ENCODE peak calls at places on chromosomes 1 and 21, in nine cellular contexts. H is left lung, G is ovary, W is vagina, F is lung, E is upper lobe of right lung, I is right atrium auricular region, Q is stomach, M is transverse colon. J is an unnamed sample. For H3K36me3, the result is how much of the 10 kb centered on the place peaks cover.

GRCh38 chr1:221902961-221903360 is 161.1 kb upstream of the DUSP10 start:
- DNase-seq in H (no peak), G (no peak), W (no peak), F (no peak), E (no peak), I (no peak), Q (no peak), M (no peak), J (no peak)

GRCh38 chr1:211811848-211812247 is 18.7 kb downstream of the LPGAT1 start:
- DNase-seq in H (no peak), G (no peak), W (no peak), F (no peak), E (no peak), I (no peak), Q (no peak), M (no peak), J (no peak)

GRCh38 chr1:42523171-42523570 is 60.1 kb downstream of the CCDC30 start:
- DNase-seq in H (no peak), G (no peak), W (no peak), F (no peak), E (no peak), I (no peak), Q (no peak), M (no peak), J (no peak)

GRCh38 chr1:154446292-154446691 is 41.1 kb downstream of the IL6R start:
- DNase-seq in H (no peak), G (peak), W (no peak), F (no peak), E (no peak), I (no peak), Q (no peak), M (no peak), J (no peak)

GRCh38 chr1:81430955-81431646 is 369.6 kb upstream of the ADGRL2 start:
- DNase-seq in H (no peak), G (no peak), W (no peak), F (no peak), E (no peak), I (no peak), Q (no peak), M (no peak), J (no peak)

GRCh38 chr21:17532292-17532691 is 19.4 kb downstream of the CXADR start:
- DNase-seq in H (no peak), G (no peak), W (no peak), F (no peak), E (no peak), I (no peak), Q (no peak), M (no peak), J (no peak)

GRCh38 chr1:210377934-210378333 is 49.2 kb downstream of the HHAT start:
- DNase-seq in H (no peak), G (no peak), W (no peak), F (no peak), E (no peak), I (no peak), Q (no peak), M (no peak), J (no peak)

GRCh38 chr21:41068411-41069304 is 99.3 kb upstream of the BACE2 start:
- DNase-seq in H (peak), G (peak), W (no peak), F (peak), E (peak), I (peak), Q (peak), M (peak), J (peak)

GRCh38 chr1:93715529-93716126 is 34.0 kb upstream of the BCAR3 start:
- DNase-seq in H (no peak), G (no peak), W (no peak), F (no peak), E (peak), I (no peak), Q (no peak), M (no peak), J (no peak)

GRCh38 chr1:161196521-161197451 is 2.1 kb downstream of the ADAMTS4 start:
- DNase-seq in H (no peak), G (peak), W (no peak), F (no peak), E (no peak), I (no peak), Q (no peak), M (no peak), J (no peak)

GRCh38 chr1:170461762-170462384 is 70.1 kb upstream of the GORAB start:
- DNase-seq in H (no peak), G (peak), W (no peak), F (no peak), E (no peak), I (no peak), Q (no peak), M (no peak), J (peak)

GRCh38 chr1:89525169-89525855 is 683 bp downstream of the LRRC8B start:
- DNase-seq in H (peak), G (peak), W (no peak), F (peak), E (peak), I (no peak), Q (no peak), M (no peak), J (no peak)

GRCh38 chr1:209389258-209389657 is 194.3 kb upstream of the CAMK1G start:
- DNase-seq in H (no peak), G (no peak), W (no peak), F (no peak), E (no peak), I (no peak), Q (no peak), M (no peak), J (peak)

GRCh38 chr1:82162526-82163420 is 362.0 kb downstream of the ADGRL2 start:
- DNase-seq in H (no peak), G (no peak), W (no peak), F (no peak), E (no peak), I (no peak), Q (no peak), M (no peak), J (peak)

GRCh38 chr21:29418813-29419212 is 120.1 kb downstream of the BACH1 start:
- DNase-seq in H (no peak), G (no peak), W (no peak), F (no peak), E (no peak), I (no peak), Q (no peak), M (no peak), J (no peak)

GRCh38 chr1:99674665-99675064 is 28.8 kb downstream of the PALMD start:
- DNase-seq in H (no peak), G (no peak), W (no peak), F (no peak), E (no peak), I (no peak), Q (no peak), M (no peak), J (peak)

GRCh38 chr1:68551459-68551858 is 54.6 kb upstream of the DEPDC1 start:
- DNase-seq in H (no peak), G (no peak), W (no peak), F (no peak), E (no peak), I (no peak), Q (no peak), M (no peak), J (peak)

GRCh38 chr1:245614986-245615385 is 460.2 kb downstream of the KIF26B start:
- DNase-seq in H (no peak), G (no peak), W (no peak), F (no peak), E (no peak), I (no peak), Q (no peak), M (no peak), J (no peak)

GRCh38 chr1:209783338-209783737 is 1.0 kb downstream of the C1orf74 start:
- DNase-seq in H (no peak), G (no peak), W (no peak), F (no peak), E (no peak), I (no peak), Q (no peak), M (no peak), J (peak)

GRCh38 chr1:228060458-228061190 is 21.9 kb upstream of the ARF1 start:
- DNase-seq in H (peak), G (no peak), W (no peak), F (no peak), E (peak), I (no peak), Q (peak), M (peak), J (no peak)

GRCh38 chr1:38020361-38020760 is 7.8 kb downstream of the UTP11 start:
- DNase-seq in H (no peak), G (no peak), W (no peak), F (no peak), E (no peak), I (no peak), Q (no peak), M (no peak), J (no peak)

GRCh38 chr1:16628361-16629111 is 15.2 kb upstream of the NBPF1 start:
- DNase-seq in H (peak), G (no peak), W (peak), F (no peak), E (peak), I (peak), Q (peak), M (peak), J (no peak)

GRCh38 chr1:97202981-97203380 is 481.4 kb downstream of the PTBP2 start:
- DNase-seq in H (no peak), G (no peak), W (no peak), F (no peak), E (no peak), I (no peak), Q (no peak), M (no peak), J (no peak)

GRCh38 chr21:37644666-37645065 is 271.6 kb downstream of the KCNJ6 start:
- DNase-seq in H (no peak), G (no peak), W (no peak), F (no peak), E (no peak), I (no peak), Q (no peak), M (no peak), J (no peak)

GRCh38 chr1:16026723-16027484 is 5.1 kb downstream of the CLCNKA start:
- DNase-seq in H (peak), G (peak), W (no peak), F (no peak), E (no peak), I (no peak), Q (peak), M (peak), J (no peak)

GRCh38 chr1:15038232-15039016 is 115.1 kb upstream of the TMEM51 start:
- DNase-seq in H (no peak), G (no peak), W (no peak), F (no peak), E (no peak), I (no peak), Q (no peak), M (no peak), J (peak)

GRCh38 chr1:59026472-59026948 is 242.7 kb upstream of the JUN start:
- DNase-seq in H (no peak), G (no peak), W (no peak), F (no peak), E (no peak), I (no peak), Q (no peak), M (no peak), J (peak)

GRCh38 chr1:219123041-219123440 is 50.6 kb upstream of the LYPLAL1 start:
- DNase-seq in H (no peak), G (peak), W (no peak), F (no peak), E (no peak), I (no peak), Q (no peak), M (no peak), J (no peak)

GRCh38 chr1:2538376-2538775 is 8.3 kb upstream of the HES5 start:
- DNase-seq in H (no peak), G (no peak), W (no peak), F (no peak), E (no peak), I (no peak), Q (no peak), M (no peak), J (no peak)

GRCh38 chr1:2537785-2538115 is 7.7 kb upstream of the HES5 start:
- DNase-seq in H (no peak), G (no peak), W (no peak), F (no peak), E (no peak), I (no peak), Q (no peak), M (no peak), J (no peak)

GRCh38 chr1:2538872-2539271 is 8.8 kb upstream of the HES5 start:
- DNase-seq in H (no peak), G (no peak), W (no peak), F (no peak), E (no peak), I (no peak), Q (no peak), M (no peak), J (no peak)

GRCh38 chr1:2540816-2541492 is 10.9 kb upstream of the HES5 start:
- DNase-seq in H (no peak), G (no peak), W (no peak), F (no peak), E (no peak), I (no peak), Q (no peak), M (no peak), J (no peak)

DNA sequence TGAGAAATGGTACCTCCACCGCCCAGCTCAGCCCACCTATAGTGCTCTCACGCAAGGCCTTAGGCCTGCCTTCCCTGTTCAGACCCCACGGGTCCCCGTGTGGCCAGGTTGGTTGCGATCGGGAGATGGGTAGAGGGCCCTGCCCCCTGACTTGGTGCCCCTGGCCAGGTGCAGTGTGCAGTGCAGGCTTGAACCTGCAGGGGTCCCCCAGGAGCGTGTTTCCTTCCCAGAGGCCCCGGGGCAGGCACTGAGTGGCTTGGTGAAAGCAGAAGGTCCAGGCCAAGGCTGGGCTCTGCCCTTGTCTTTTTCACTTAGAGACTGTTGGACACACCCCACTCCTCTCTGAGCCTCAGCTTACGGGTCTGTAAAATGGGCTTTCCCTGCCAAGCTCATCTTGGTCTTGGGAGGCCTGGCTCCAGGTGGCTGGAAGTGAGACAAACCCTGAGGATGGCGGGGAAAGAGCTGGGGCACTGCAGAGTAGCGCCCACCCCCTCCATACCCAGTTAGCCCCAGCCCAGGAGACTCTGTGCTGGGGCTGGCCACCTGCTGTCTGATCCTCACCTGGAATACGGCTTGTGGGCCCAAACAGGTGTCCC is 9.3 kb upstream of the HES5 start:
- DNase-seq in H (no peak), G (no peak), W (no peak), F (no peak), E (no peak), I (no peak), Q (no peak), M (no peak), J (no peak)
- TF ChIP-seq CTCF in H (no peak), G (no peak), W (no peak), F (no peak), E (peak), I (no peak), Q (no peak), M (peak), J (peak)

GRCh38 chr1:25694167-25694566 is 77.6 kb downstream of the MAN1C1 start:
- DNase-seq in H (no peak), G (peak), W (peak), F (peak), E (no peak), I (no peak), Q (no peak), M (peak), J (no peak)
- H3K4me3 ChIP-seq in H (no peak), G (no peak), W (no peak), F (no peak), E (no peak), I (no peak), Q (no peak), M (no peak), J (no peak)

DNA sequence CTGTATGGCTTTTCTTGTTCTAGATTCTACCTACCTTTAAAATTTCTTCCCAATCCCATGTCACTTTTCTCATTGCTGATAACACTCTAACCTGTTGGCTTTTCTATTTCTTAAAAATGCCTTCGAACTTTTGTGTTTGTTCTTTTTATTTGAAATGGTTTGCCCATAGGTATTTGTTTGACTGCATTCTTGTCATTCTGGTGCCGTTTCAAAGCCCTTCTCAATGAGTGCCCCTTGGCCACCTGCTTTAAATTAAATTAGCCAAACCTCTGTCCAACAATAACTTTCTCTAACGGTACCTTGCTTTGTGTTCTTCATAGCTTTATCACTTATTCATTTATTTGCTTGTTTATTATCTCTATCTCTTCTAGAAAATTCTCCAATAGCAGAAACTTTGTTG is 38.9 kb downstream of the KCTD3 start:
- DNase-seq in H (no peak), G (no peak), W (no peak), F (no peak), E (no peak), I (no peak), Q (no peak), M (no peak), J (no peak)
- H3K36me3 ChIP-seq in H (under half), G (under half), W (under half), F (under half), E (under half), I (under half), Q (under half), M (under half), J (under half)

GRCh38 chr1:91781371-91781825 is 104.6 kb downstream of the TGFBR3 start:
- DNase-seq in H (no peak), G (no peak), W (peak), F (no peak), E (no peak), I (no peak), Q (no peak), M (no peak), J (peak)

GRCh38 chr1:91784616-91785015 is 101.3 kb downstream of the TGFBR3 start:
- DNase-seq in H (no peak), G (no peak), W (no peak), F (no peak), E (no peak), I (no peak), Q (no peak), M (no peak), J (no peak)

GRCh38 chr1:91783423-91784162 is 102.4 kb downstream of the TGFBR3 start:
- DNase-seq in H (no peak), G (no peak), W (no peak), F (no peak), E (no peak), I (no peak), Q (no peak), M (no peak), J (no peak)

GRCh38 chr1:91781916-91782622 is 103.9 kb downstream of the TGFBR3 start:
- DNase-seq in H (no peak), G (no peak), W (peak), F (no peak), E (no peak), I (no peak), Q (no peak), M (no peak), J (no peak)

GRCh38 chr1:91784191-91784590 is 101.8 kb downstream of the TGFBR3 start:
- DNase-seq in H (no peak), G (no peak), W (no peak), F (no peak), E (no peak), I (no peak), Q (no peak), M (no peak), J (no peak)
- TF ChIP-seq CTCF in H (no peak), G (no peak), W (no peak), F (no peak), E (no peak), I (no peak), Q (no peak), M (no peak), J (no peak)

GRCh38 chr1:234978397-234979291 is 150.0 kb downstream of the TOMM20 start:
- DNase-seq in H (peak), G (no peak), W (no peak), F (no peak), E (peak), I (peak), Q (peak), M (peak), J (peak)
- H3K4me3 ChIP-seq in H (no peak), G (no peak), W (no peak), F (no peak), E (no peak), I (no peak), Q (no peak), M (no peak), J (no peak)

GRCh38 chr1:90995495-90995894 is 26.3 kb downstream of the ZNF644 start:
- DNase-seq in H (no peak), G (no peak), W (no peak), F (no peak), E (no peak), I (no peak), Q (no peak), M (no peak), J (no peak)
- H3K36me3 ChIP-seq in H (under half), G (under half), W (under half), F (under half), E (under half), I (under half), Q (under half), M (under half), J (under half)

DNA sequence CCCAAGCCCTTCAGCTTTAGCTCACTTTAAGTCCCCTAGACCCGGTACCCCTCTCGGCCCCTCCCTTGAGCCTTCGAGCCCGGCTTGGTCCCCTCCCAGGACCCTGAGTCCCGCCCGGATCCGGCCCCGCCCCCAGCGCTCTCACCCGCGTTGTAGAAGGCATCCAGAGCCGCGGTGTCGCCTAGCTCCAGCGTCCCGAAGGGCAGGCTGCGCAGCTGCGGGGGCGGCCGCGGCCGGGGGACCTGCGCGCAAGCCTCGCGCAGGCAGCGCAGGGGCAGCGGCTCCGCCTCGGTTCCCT is 699 bp downstream of the MAP3K6 start:
- DNase-seq in H (peak), G (peak), W (no peak), F (peak), E (peak), I (peak), Q (peak), M (peak), J (peak)
- TF ChIP-seq CTCF in H (no peak), G (no peak), W (no peak), F (no peak), E (no peak), I (no peak), Q (no peak), M (no peak), J (no peak)

GRCh38 chr1:25522240-25522639 is 21.2 kb upstream of the LDLRAP1 start:
- DNase-seq in H (no peak), G (no peak), W (no peak), F (no peak), E (no peak), I (no peak), Q (no peak), M (no peak), J (no peak)

GRCh38 chr1:25517476-25518394 is 25.7 kb upstream of the LDLRAP1 start:
- DNase-seq in H (no peak), G (no peak), W (no peak), F (no peak), E (peak), I (no peak), Q (no peak), M (no peak), J (no peak)

GRCh38 chr1:25519624-25520023 is 23.8 kb upstream of the LDLRAP1 start:
- DNase-seq in H (no peak), G (no peak), W (no peak), F (no peak), E (no peak), I (no peak), Q (no peak), M (no peak), J (peak)

GRCh38 chr1:25523512-25523911 is 19.9 kb upstream of the LDLRAP1 start:
- DNase-seq in H (no peak), G (no peak), W (no peak), F (no peak), E (no peak), I (no peak), Q (no peak), M (no peak), J (no peak)

DNA sequence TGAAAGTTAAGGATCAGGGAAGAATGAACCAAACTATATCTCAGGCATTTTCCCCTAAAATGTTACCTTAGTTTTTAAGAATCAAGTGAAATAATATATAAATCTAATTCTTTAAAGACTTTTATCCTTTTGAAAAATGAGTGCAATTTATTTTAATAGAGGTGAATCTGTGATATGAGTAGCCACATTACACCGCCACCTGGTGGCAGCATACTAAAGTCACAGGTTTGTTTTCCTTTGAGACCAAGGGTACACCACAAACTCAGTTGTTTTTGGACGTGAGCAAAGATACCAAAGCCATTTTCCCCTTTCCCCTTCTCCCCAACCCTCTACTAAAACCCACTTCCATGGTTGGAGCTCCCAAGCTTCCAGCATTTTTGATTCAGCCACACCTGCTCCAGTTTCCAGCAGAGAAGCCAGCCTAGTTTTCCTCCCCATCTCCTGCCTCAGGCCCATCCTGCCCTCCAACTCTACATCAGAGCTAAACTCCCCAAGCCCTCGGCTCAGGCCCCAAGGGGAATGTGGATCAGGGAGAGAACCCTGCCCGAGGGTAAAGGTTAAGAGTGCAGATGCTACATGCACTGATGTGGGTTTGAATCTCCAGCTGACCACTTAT is 22.9 kb upstream of the LDLRAP1 start:
- DNase-seq in H (no peak), G (peak), W (no peak), F (peak), E (peak), I (peak), Q (peak), M (peak), J (peak)
- H3K4me3 ChIP-seq in H (no peak), G (no peak), W (no peak), F (no peak), E (no peak), I (no peak), Q (no peak), M (no peak), J (no peak)

GRCh38 chr1:156796340-156797097 is 20.1 kb downstream of the SH2D2A start:
- DNase-seq in H (no peak), G (no peak), W (no peak), F (no peak), E (no peak), I (no peak), Q (no peak), M (peak), J (no peak)
- H3K36me3 ChIP-seq in H (half or more), G (under half), W (under half), F (half or more), E (half or more), I (half or more), Q (half or more), M (half or more), J (under half)